ENCODE peak calls at places on chromosomes 4 and X, in four cellular contexts. One of them, this sample, is unnamed.
A peak's percentile ranks its signal among the peaks of the same experiment; 100 is the strongest.

GRCh38 chrX:74613350-74614192 is 853 bp downstream of the RLIM start:
- DNase-seq in activated T-cell treated with anti-CD3 and anti-CD28 coated beads, Interleukin-2, amount 50 U/mL, for 24 hours: no peak
- DNase-seq in CD8-positive, alpha-beta T cell: peak; percentile 0
- DNase-seq in cardiac fibroblast: peak; percentile 49
- DNase-seq in this sample: peak; percentile 10

GRCh38 chr4:76801621-76802545 is 96.1 kb downstream of the SOWAHB start:
- DNase-seq in activated T-cell treated with anti-CD3 and anti-CD28 coated beads, Interleukin-2, amount 50 U/mL, for 24 hours: no peak
- DNase-seq in CD8-positive, alpha-beta T cell: no peak
- DNase-seq in cardiac fibroblast: no peak
- DNase-seq in this sample: no peak

GRCh38 chr4:163193717-163194116 is 27.0 kb upstream of the NAF1 start:
- DNase-seq in activated T-cell treated with anti-CD3 and anti-CD28 coated beads, Interleukin-2, amount 50 U/mL, for 24 hours: no peak
- DNase-seq in CD8-positive, alpha-beta T cell: no peak
- DNase-seq in cardiac fibroblast: no peak
- DNase-seq in this sample: no peak

GRCh38 chrX:74382613-74383012 is 38.7 kb upstream of the SLC16A2 start:
- DNase-seq in activated T-cell treated with anti-CD3 and anti-CD28 coated beads, Interleukin-2, amount 50 U/mL, for 24 hours: peak; percentile 53
- DNase-seq in CD8-positive, alpha-beta T cell: peak; percentile 27
- DNase-seq in cardiac fibroblast: peak; percentile 72
- DNase-seq in this sample: peak; percentile 60

GRCh38 chr4:108443585-108443984 is 176.8 kb upstream of the RPL34 start:
- DNase-seq in activated T-cell treated with anti-CD3 and anti-CD28 coated beads, Interleukin-2, amount 50 U/mL, for 24 hours: no peak
- DNase-seq in CD8-positive, alpha-beta T cell: no peak
- DNase-seq in cardiac fibroblast: no peak
- DNase-seq in this sample: no peak

GRCh38 chrX:71254092-71254941 is at the start of gene ZMYM3:
- DNase-seq in activated T-cell treated with anti-CD3 and anti-CD28 coated beads, Interleukin-2, amount 50 U/mL, for 24 hours: peak; percentile 80
- DNase-seq in CD8-positive, alpha-beta T cell: peak; percentile 68
- DNase-seq in cardiac fibroblast: peak; percentile 88
- DNase-seq in this sample: peak; percentile 89

GRCh38 chr4:84050014-84050413 is 449.1 kb downstream of the NKX6-1 start:
- DNase-seq in activated T-cell treated with anti-CD3 and anti-CD28 coated beads, Interleukin-2, amount 50 U/mL, for 24 hours: no peak
- DNase-seq in CD8-positive, alpha-beta T cell: no peak
- DNase-seq in cardiac fibroblast: no peak
- DNase-seq in this sample: no peak

GRCh38 chr4:72896515-72896914 is 173.0 kb downstream of the COX18 start:
- DNase-seq in activated T-cell treated with anti-CD3 and anti-CD28 coated beads, Interleukin-2, amount 50 U/mL, for 24 hours: no peak
- DNase-seq in CD8-positive, alpha-beta T cell: no peak
- DNase-seq in cardiac fibroblast: peak; percentile 90
- DNase-seq in this sample: no peak

GRCh38 chrX:14801136-14801535 is 71.7 kb downstream of the FANCB start:
- DNase-seq in activated T-cell treated with anti-CD3 and anti-CD28 coated beads, Interleukin-2, amount 50 U/mL, for 24 hours: no peak
- DNase-seq in CD8-positive, alpha-beta T cell: no peak
- DNase-seq in cardiac fibroblast: no peak
- DNase-seq in this sample: no peak

GRCh38 chr4:53535567-53535966 is 55.7 kb downstream of the LNX1 start:
- DNase-seq in activated T-cell treated with anti-CD3 and anti-CD28 coated beads, Interleukin-2, amount 50 U/mL, for 24 hours: no peak
- DNase-seq in CD8-positive, alpha-beta T cell: no peak
- DNase-seq in cardiac fibroblast: no peak
- DNase-seq in this sample: no peak